ENCODE peak calls at places on chromosomes 16 and 17, in five cellular contexts. R is EL; Z is kidney; O is CD8-positive, alpha-beta T cell; X is RPMI8226. W is an unnamed sample.

GRCh38 chr16:71303938-71304337 is 14.7 kb upstream of the CMTR2 start:
- DNase-seq in Z (no peak), R (no peak), O (no peak), X (no peak), W (no peak)

GRCh38 chr17:72462814-72463213 is 342.0 kb downstream of the SOX9 start:
- DNase-seq in O (no peak), X (no peak), R (no peak), Z (no peak), W (no peak)

GRCh38 chr16:86462334-86463084 is 47.8 kb upstream of the FOXF1 start:
- DNase-seq in O (no peak), R (no peak), Z (no peak), X (no peak), W (no peak)

GRCh38 chr17:68199837-68200688 is 47.8 kb upstream of the AMZ2 start:
- DNase-seq in X (peak), R (no peak), O (no peak), Z (no peak), W (no peak)

GRCh38 chr17:78883090-78883532 is 19.9 kb downstream of the CEP295NL start:
- DNase-seq in R (peak), Z (peak), O (no peak), X (no peak), W (peak)

GRCh38 chr16:62392698-62393097 is 356.5 kb upstream of the CDH8 start:
- DNase-seq in R (no peak), Z (no peak), X (no peak), O (no peak), W (no peak)

GRCh38 chr17:33686171-33686570 is 393.1 kb upstream of the ASIC2 start:
- DNase-seq in X (no peak), R (peak), Z (no peak), O (no peak), W (no peak)

GRCh38 chr16:31508706-31509523 is 724 bp upstream of the RUSF1 start:
- DNase-seq in O (no peak), R (peak), Z (no peak), X (no peak), W (peak)

GRCh38 chr17:54992797-54993639 is 24.5 kb downstream of the STXBP4 start:
- DNase-seq in Z (no peak), R (peak), X (peak), O (no peak), W (peak)

GRCh38 chr17:65022751-65023421 is 33.7 kb downstream of the GNA13 start:
- DNase-seq in Z (no peak), X (no peak), O (no peak), R (peak), W (no peak)

GRCh38 chr17:1111599-1112443 is 68.0 kb downstream of the ABR start:
- DNase-seq in Z (peak), X (peak), O (no peak), R (no peak), W (no peak)

GRCh38 chr17:19024101-19025078 is 19.8 kb upstream of the FAM83G start:
- DNase-seq in R (peak), Z (peak), O (no peak), X (no peak), W (no peak)

GRCh38 chr17:74347646-74348045 is 14.0 kb downstream of the BTBD17 start:
- DNase-seq in R (no peak), X (no peak), O (no peak), Z (no peak), W (no peak)

GRCh38 chr17:41586863-41587495 is at the start of gene KRT14:
- DNase-seq in O (no peak), Z (no peak), X (no peak), R (no peak), W (no peak)

GRCh38 chr16:57893559-57894389 is 77.2 kb downstream of the CNGB1 start:
- DNase-seq in X (no peak), Z (no peak), O (no peak), R (peak), W (peak)

GRCh38 chr17:79630821-79631639 is 20.2 kb upstream of the RBFOX3 start:
- DNase-seq in X (no peak), Z (no peak), R (no peak), O (no peak), W (no peak)

GRCh38 chr16:76583466-76583865 is 306.3 kb downstream of the CNTNAP4 start:
- DNase-seq in O (no peak), Z (no peak), X (peak), R (no peak), W (peak)

GRCh38 chr17:50603340-50603739 is 31.3 kb upstream of the ABCC3 start:
- DNase-seq in R (no peak), X (peak), O (no peak), Z (no peak), W (no peak)

GRCh38 chr17:19426631-19427030 is 15.6 kb downstream of the RNF112 start:
- DNase-seq in Z (no peak), R (no peak), O (no peak), X (no peak), W (no peak)

GRCh38 chr16:89170346-89171215 is 967 bp upstream of the CDH15 start:
- DNase-seq in X (peak), O (no peak), Z (peak), R (no peak), W (no peak)

GRCh38 chr17:19645608-19646250 is 2.8 kb upstream of the ALDH3A2 start:
- DNase-seq in O (peak), X (peak), R (peak), Z (no peak), W (no peak)

GRCh38 chr16:49121636-49122035 is 160.0 kb downstream of the CBLN1 start:
- DNase-seq in X (no peak), O (no peak), Z (no peak), R (no peak), W (no peak)

GRCh38 chr17:42422412-42422957 is 571 bp downstream of the CAVIN1 start:
- DNase-seq in Z (peak), X (peak), O (no peak), R (no peak), W (no peak)

GRCh38 chr16:53901396-53901795 is 197.4 kb downstream of the FTO start:
- DNase-seq in O (no peak), X (no peak), R (no peak), Z (no peak), W (no peak)

GRCh38 chr16:3080024-3080423 is 14.6 kb downstream of the IL32 start:
- DNase-seq in Z (peak), R (no peak), O (no peak), X (no peak), W (no peak)

GRCh38 chr16:64926476-64926875 is 195.4 kb downstream of the CDH11 start:
- DNase-seq in X (no peak), O (no peak), Z (no peak), R (no peak), W (no peak)

GRCh38 chr17:40307001-40307690 is 1.8 kb upstream of the RARA start:
- DNase-seq in R (peak), O (no peak), Z (peak), X (peak), W (peak)

GRCh38 chr16:521381-522210 is 5.9 kb upstream of the CAPN15 start:
- DNase-seq in O (no peak), Z (peak), X (no peak), R (no peak), W (no peak)

GRCh38 chr16:20995711-20996110 is 95.1 kb downstream of the LYRM1 start:
- DNase-seq in O (no peak), X (peak), Z (no peak), R (no peak), W (no peak)